ENCODE peak calls at places on chromosome 5, in six cellular contexts. One of them, this sample, is unnamed.

GRCh38 chr5:67149933-67150523 is 46.6 kb downstream of the CD180 start:
- DNase-seq in BJ: no peak
- DNase-seq in tibial nerve: no peak
- DNase-seq in astrocyte of the spinal cord: peak; percentile 42
- DNase-seq in MM.1S: no peak
- DNase-seq in neural crest cell: no peak
- DNase-seq in this sample: peak; percentile 31

GRCh38 chr5:65108786-65109743 is 340.3 kb downstream of the CWC27 start:
- DNase-seq in BJ: peak; percentile 20
- DNase-seq in tibial nerve: no peak
- DNase-seq in astrocyte of the spinal cord: peak; percentile 40
- DNase-seq in MM.1S: no peak
- DNase-seq in neural crest cell: no peak
- DNase-seq in this sample: peak; percentile 34

GRCh38 chr5:177462021-177462670 is 11.3 kb downstream of the DBN1 start:
- DNase-seq in BJ: no peak
- DNase-seq in tibial nerve: no peak
- DNase-seq in astrocyte of the spinal cord: peak; percentile 57
- DNase-seq in MM.1S: no peak
- DNase-seq in neural crest cell: no peak
- DNase-seq in this sample: no peak

GRCh38 chr5:93154551-93154950 is 426.5 kb downstream of the NR2F1-AS1 start:
- DNase-seq in BJ: no peak
- DNase-seq in tibial nerve: no peak
- DNase-seq in astrocyte of the spinal cord: no peak
- DNase-seq in MM.1S: no peak
- DNase-seq in neural crest cell: no peak
- DNase-seq in this sample: no peak

GRCh38 chr5:112004867-112005532 is 248.0 kb upstream of the NREP start:
- DNase-seq in BJ: peak; percentile 70
- DNase-seq in tibial nerve: no peak
- DNase-seq in astrocyte of the spinal cord: peak; percentile 85
- DNase-seq in MM.1S: no peak
- DNase-seq in neural crest cell: no peak
- DNase-seq in this sample: peak; percentile 76

GRCh38 chr5:30804739-30805313 is 388.7 kb upstream of the CDH6 start:
- DNase-seq in BJ: no peak
- DNase-seq in tibial nerve: no peak
- DNase-seq in astrocyte of the spinal cord: peak; percentile 65
- DNase-seq in MM.1S: no peak
- DNase-seq in neural crest cell: no peak
- DNase-seq in this sample: no peak

GRCh38 chr5:76402251-76402879 is 720 bp upstream of the IQGAP2 start:
- DNase-seq in BJ: no peak
- DNase-seq in tibial nerve: no peak
- DNase-seq in astrocyte of the spinal cord: peak; percentile 13
- DNase-seq in MM.1S: peak; percentile 90
- DNase-seq in neural crest cell: peak; percentile 19
- DNase-seq in this sample: no peak

GRCh38 chr5:113293068-113293571 is 141.7 kb downstream of the TSSK1B start:
- DNase-seq in BJ: no peak
- DNase-seq in tibial nerve: no peak
- DNase-seq in astrocyte of the spinal cord: peak; percentile 35
- DNase-seq in MM.1S: peak; percentile 29
- DNase-seq in neural crest cell: no peak
- DNase-seq in this sample: no peak

GRCh38 chr5:172683264-172683663 is 42.2 kb downstream of the NEURL1B start:
- DNase-seq in BJ: no peak
- DNase-seq in tibial nerve: no peak
- DNase-seq in astrocyte of the spinal cord: no peak
- DNase-seq in MM.1S: no peak
- DNase-seq in neural crest cell: no peak
- DNase-seq in this sample: no peak

GRCh38 chr5:172370237-172370640 is 84.1 kb downstream of the SH3PXD2B start:
- DNase-seq in BJ: no peak
- DNase-seq in tibial nerve: no peak
- DNase-seq in astrocyte of the spinal cord: no peak
- DNase-seq in MM.1S: no peak
- DNase-seq in neural crest cell: no peak
- DNase-seq in this sample: no peak

GRCh38 chr5:66923922-66924321 is 272.7 kb downstream of the CD180 start:
- DNase-seq in BJ: no peak
- DNase-seq in tibial nerve: no peak
- DNase-seq in astrocyte of the spinal cord: no peak
- DNase-seq in MM.1S: peak; percentile 59
- DNase-seq in neural crest cell: no peak
- DNase-seq in this sample: no peak

GRCh38 chr5:149387982-149388381 is 8.9 kb upstream of the IL17B start:
- DNase-seq in BJ: no peak
- DNase-seq in tibial nerve: no peak
- DNase-seq in astrocyte of the spinal cord: peak; percentile 60
- DNase-seq in MM.1S: no peak
- DNase-seq in neural crest cell: no peak
- DNase-seq in this sample: peak; percentile 68

GRCh38 chr5:148913493-148913892 is 87.1 kb downstream of the ADRB2 start:
- DNase-seq in BJ: no peak
- DNase-seq in tibial nerve: no peak
- DNase-seq in astrocyte of the spinal cord: no peak
- DNase-seq in MM.1S: no peak
- DNase-seq in neural crest cell: no peak
- DNase-seq in this sample: no peak

GRCh38 chr5:75052461-75053285 is at the start of gene GCNT4:
- DNase-seq in BJ: no peak
- DNase-seq in tibial nerve: no peak
- DNase-seq in astrocyte of the spinal cord: peak; percentile 42
- DNase-seq in MM.1S: no peak
- DNase-seq in neural crest cell: peak; percentile 48
- DNase-seq in this sample: peak; percentile 28

GRCh38 chr5:38536968-38537367 is 19.5 kb downstream of the LIFR start:
- DNase-seq in BJ: no peak
- DNase-seq in tibial nerve: no peak
- DNase-seq in astrocyte of the spinal cord: no peak
- DNase-seq in MM.1S: no peak
- DNase-seq in neural crest cell: no peak
- DNase-seq in this sample: no peak

GRCh38 chr5:151037561-151038291 is 17.3 kb downstream of the GPX3 start:
- DNase-seq in BJ: no peak
- DNase-seq in tibial nerve: no peak
- DNase-seq in astrocyte of the spinal cord: peak; percentile 56
- DNase-seq in MM.1S: no peak
- DNase-seq in neural crest cell: no peak
- DNase-seq in this sample: peak; percentile 75

GRCh38 chr5:40578501-40579451 is 100.9 kb upstream of the PTGER4 start:
- DNase-seq in BJ: no peak
- DNase-seq in tibial nerve: no peak
- DNase-seq in astrocyte of the spinal cord: no peak
- DNase-seq in MM.1S: peak; percentile 15
- DNase-seq in neural crest cell: no peak
- DNase-seq in this sample: no peak

GRCh38 chr5:119021333-119021732 is 33.0 kb upstream of the DTWD2 start:
- DNase-seq in BJ: no peak
- DNase-seq in tibial nerve: no peak
- DNase-seq in astrocyte of the spinal cord: no peak
- DNase-seq in MM.1S: no peak
- DNase-seq in neural crest cell: no peak
- DNase-seq in this sample: no peak

DNA sequence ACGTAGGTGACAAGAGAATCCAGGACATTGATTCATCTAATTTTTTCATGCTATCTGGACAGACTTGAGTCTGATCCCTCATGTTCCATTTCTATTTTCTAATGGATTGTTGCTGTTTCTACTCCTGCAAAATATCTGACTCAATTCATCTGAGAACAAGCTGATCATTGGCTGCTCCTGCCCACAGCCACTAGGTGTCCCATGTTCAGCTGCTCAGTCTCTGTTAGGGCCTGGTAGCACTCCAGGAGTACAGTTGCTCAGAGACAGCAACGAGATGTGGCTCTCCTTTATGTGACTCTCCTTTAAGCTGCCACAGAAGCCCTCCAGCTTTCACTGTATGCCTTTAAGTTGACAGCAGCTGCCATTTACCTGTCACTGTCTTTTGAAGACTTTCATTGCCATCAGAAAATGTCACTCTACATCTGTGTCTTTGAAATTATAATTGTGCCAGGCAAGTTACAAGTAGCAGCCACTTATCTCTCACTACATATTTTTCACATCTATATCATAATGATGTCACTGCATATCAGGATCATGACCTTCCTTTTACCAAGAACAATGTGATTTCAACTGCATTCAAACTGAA is 1944.2 kb upstream of the NUDT12 start:
- DNase-seq in BJ: no peak
- DNase-seq in tibial nerve: no peak
- DNase-seq in astrocyte of the spinal cord: peak; percentile 9
- DNase-seq in MM.1S: peak; percentile 16
- DNase-seq in neural crest cell: no peak
- DNase-seq in this sample: no peak
- TF ChIP-seq CTCF in BJ: no peak
- TF ChIP-seq CTCF in tibial nerve: no peak
- TF ChIP-seq CTCF in astrocyte of the spinal cord: peak; percentile 66
- TF ChIP-seq CTCF in MM.1S: peak; percentile 23
- TF ChIP-seq CTCF in neural crest cell: peak; percentile 60
- TF ChIP-seq CTCF in this sample: no peak

DNA sequence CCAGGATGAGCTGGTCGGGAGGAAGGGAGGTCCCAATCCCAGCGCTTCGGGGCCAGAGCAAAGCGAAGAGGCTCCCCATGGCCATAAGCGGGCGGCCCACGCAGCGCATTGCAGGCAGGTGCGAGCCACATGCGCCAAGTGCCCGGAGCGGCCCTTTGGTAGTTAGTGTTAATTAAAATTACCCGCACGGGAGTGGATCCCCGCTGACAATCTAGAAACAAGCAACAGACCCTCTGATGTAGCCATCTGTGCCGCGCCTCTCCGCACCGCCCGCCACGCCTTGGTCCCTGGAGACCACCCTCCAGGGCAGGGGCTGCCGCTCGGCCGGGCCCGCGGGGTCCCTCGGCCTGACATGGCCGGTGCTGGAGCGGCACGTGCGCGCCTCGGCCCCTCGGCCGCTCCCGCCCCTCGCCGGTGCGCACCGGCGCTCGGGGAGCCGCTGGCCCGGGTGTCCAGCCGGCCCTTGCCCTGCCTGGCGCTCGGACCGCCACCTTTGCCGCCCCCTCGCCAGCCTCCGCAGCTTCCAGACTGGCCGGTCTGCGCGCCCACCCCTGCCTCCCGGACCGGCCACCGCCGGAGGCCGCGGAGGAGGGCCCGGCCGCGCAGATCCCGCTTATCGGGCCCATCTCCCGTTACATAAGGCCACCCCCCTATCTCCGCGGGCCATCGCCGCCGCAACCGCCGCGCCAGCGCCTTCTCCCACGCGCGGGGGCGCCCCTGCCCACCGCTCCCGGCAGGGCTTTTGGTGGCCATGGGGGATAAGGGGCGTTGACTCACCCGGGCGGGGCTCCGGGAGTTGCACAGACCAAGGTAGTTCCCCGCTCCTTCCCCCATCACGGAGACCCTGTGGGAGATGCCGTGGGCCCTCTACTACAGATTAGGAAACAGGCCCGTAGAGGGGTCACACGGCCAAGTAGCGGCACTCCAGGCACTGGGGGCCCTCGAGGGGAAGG is 1.9 kb upstream of the IL13 start:
- DNase-seq in BJ: no peak
- DNase-seq in tibial nerve: no peak
- DNase-seq in astrocyte of the spinal cord: peak; percentile 21
- DNase-seq in MM.1S: no peak
- DNase-seq in neural crest cell: no peak
- DNase-seq in this sample: no peak
- TF ChIP-seq CTCF in BJ: peak; percentile 19
- TF ChIP-seq CTCF in tibial nerve: no peak
- TF ChIP-seq CTCF in astrocyte of the spinal cord: peak; percentile 28
- TF ChIP-seq CTCF in MM.1S: no peak
- TF ChIP-seq CTCF in neural crest cell: no peak
- TF ChIP-seq CTCF in this sample: peak; percentile 32

DNA sequence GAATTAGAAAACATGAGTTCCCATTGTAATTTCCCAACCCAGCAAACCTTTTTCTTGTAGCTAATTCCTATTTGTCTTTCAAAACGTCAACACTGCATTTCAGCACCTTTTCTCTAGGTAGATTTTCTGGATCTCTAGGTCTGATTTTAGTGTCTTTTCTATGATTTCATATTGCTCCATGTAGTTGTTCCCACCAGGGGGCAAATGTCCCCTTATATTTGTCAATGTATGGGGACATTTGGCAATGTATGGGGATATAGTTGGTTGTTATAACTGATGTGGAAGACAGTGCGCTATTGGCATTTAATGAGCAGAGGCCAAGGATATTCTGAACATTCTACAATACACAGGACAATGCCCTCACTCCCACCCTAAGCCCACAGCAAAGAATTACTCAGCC is 273.9 kb upstream of the ADRA1B start:
- DNase-seq in BJ: no peak
- DNase-seq in tibial nerve: no peak
- DNase-seq in astrocyte of the spinal cord: no peak
- DNase-seq in MM.1S: no peak
- DNase-seq in neural crest cell: no peak
- DNase-seq in this sample: no peak
- TF ChIP-seq CTCF in BJ: no peak
- TF ChIP-seq CTCF in tibial nerve: no peak
- TF ChIP-seq CTCF in astrocyte of the spinal cord: no peak
- TF ChIP-seq CTCF in MM.1S: no peak
- TF ChIP-seq CTCF in neural crest cell: peak; percentile 16
- TF ChIP-seq CTCF in this sample: peak; percentile 51

DNA sequence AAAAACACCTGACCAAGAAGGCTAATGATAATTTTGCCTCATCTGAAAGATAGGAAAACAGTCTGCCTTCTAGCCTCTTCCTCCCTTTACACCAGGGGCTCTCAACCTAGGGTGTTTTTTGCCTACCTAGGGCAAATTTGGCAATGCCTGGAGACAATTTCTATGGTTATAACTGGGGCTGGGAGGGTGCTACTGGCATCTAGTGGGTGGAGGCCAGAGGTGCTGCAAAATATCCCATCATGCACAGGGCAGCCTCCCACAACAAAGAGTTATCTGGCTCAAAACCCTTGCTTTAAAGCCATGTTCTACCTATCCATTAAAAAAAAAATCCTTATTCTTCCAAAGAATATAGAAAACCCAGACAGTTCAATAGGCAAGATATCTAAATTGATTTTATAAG is 45.0 kb upstream of the NR3C1 start:
- DNase-seq in BJ: no peak
- DNase-seq in tibial nerve: no peak
- DNase-seq in astrocyte of the spinal cord: no peak
- DNase-seq in MM.1S: no peak
- DNase-seq in neural crest cell: no peak
- DNase-seq in this sample: no peak
- TF ChIP-seq CTCF in BJ: no peak
- TF ChIP-seq CTCF in tibial nerve: no peak
- TF ChIP-seq CTCF in astrocyte of the spinal cord: no peak
- TF ChIP-seq CTCF in MM.1S: peak; percentile 17
- TF ChIP-seq CTCF in neural crest cell: no peak
- TF ChIP-seq CTCF in this sample: no peak

GRCh38 chr5:115605436-115605835 is 3.2 kb upstream of the TICAM2 start:
- DNase-seq in BJ: no peak
- DNase-seq in tibial nerve: no peak
- DNase-seq in astrocyte of the spinal cord: no peak
- DNase-seq in MM.1S: no peak
- DNase-seq in neural crest cell: no peak
- DNase-seq in this sample: no peak
- TF ChIP-seq CTCF in BJ: no peak
- TF ChIP-seq CTCF in tibial nerve: no peak
- TF ChIP-seq CTCF in astrocyte of the spinal cord: no peak
- TF ChIP-seq CTCF in MM.1S: no peak
- TF ChIP-seq CTCF in neural crest cell: no peak
- TF ChIP-seq CTCF in this sample: no peak

GRCh38 chr5:78925102-78925876 is 59.8 kb downstream of the ARSB start:
- DNase-seq in BJ: no peak
- DNase-seq in tibial nerve: no peak
- DNase-seq in astrocyte of the spinal cord: no peak
- DNase-seq in MM.1S: no peak
- DNase-seq in neural crest cell: no peak
- DNase-seq in this sample: no peak
- TF ChIP-seq CTCF in BJ: no peak
- TF ChIP-seq CTCF in tibial nerve: no peak
- TF ChIP-seq CTCF in astrocyte of the spinal cord: no peak
- TF ChIP-seq CTCF in MM.1S: no peak
- TF ChIP-seq CTCF in neural crest cell: no peak
- TF ChIP-seq CTCF in this sample: no peak

This sample was measured in HFFc6.